ENCODE peak calls at places on chromosomes 3 and 15, in seven cellular contexts. D is effector memory CD4-positive, alpha-beta T cell; H is lung; R is CD4-positive, CD25-positive, alpha-beta regulatory T cell; P is GM23338; S is tibial artery; Z is mammary epithelial cell. F is an unnamed sample. For H3K4me1, the result is how much of the 10 kb centered on the place peaks cover.

GRCh38 chr3:97121386-97121785 is 307.0 kb downstream of the EPHA6 start:
- DNase-seq in R (no peak), Z (no peak), H (no peak), P (no peak), D (no peak), S (no peak), F (no peak)

GRCh38 chr3:99969133-99969532 is 145.2 kb downstream of the FILIP1L start:
- DNase-seq in H (no peak), P (no peak), D (no peak), R (no peak), Z (peak), S (no peak), F (no peak)

GRCh38 chr3:87082806-87083440 is 92.0 kb upstream of the VGLL3 start:
- DNase-seq in S (no peak), Z (peak), H (no peak), P (peak), D (no peak), R (no peak), F (peak)

GRCh38 chr15:37106490-37107001 is 6.2 kb upstream of the MEIS2 start:
- DNase-seq in R (no peak), D (no peak), H (no peak), S (no peak), P (peak), Z (no peak), F (no peak)

GRCh38 chr3:82287562-82287961 is 526.1 kb upstream of the GBE1 start:
- DNase-seq in Z (no peak), P (no peak), H (no peak), S (no peak), D (no peak), R (no peak), F (no peak)

GRCh38 chr3:60636846-60637245 is 614.4 kb downstream of the FHIT start:
- DNase-seq in H (no peak), S (no peak), Z (peak), P (peak), R (no peak), D (no peak), F (peak)

GRCh38 chr3:72031581-72031980 is 246.6 kb upstream of the PROK2 start:
- DNase-seq in S (no peak), Z (peak), H (no peak), D (no peak), P (no peak), R (no peak), F (peak)

GRCh38 chr3:191329654-191330308 is 545 bp downstream of the UTS2B start:
- DNase-seq in H (peak), P (peak), R (peak), S (peak), Z (peak), D (no peak), F (peak)

GRCh38 chr15:75347222-75348033 is 589 bp downstream of the NEIL1 start:
- DNase-seq in H (peak), D (peak), P (peak), R (peak), Z (no peak), S (no peak), F (no peak)

GRCh38 chr15:77457619-77458265 is 37.1 kb downstream of the HMG20A start:
- DNase-seq in H (no peak), Z (peak), S (no peak), P (no peak), R (no peak), D (no peak), F (peak)

GRCh38 chr15:77455696-77456293 is 35.1 kb downstream of the HMG20A start:
- DNase-seq in P (no peak), S (no peak), D (no peak), R (no peak), H (no peak), Z (no peak), F (peak)

GRCh38 chr15:77456746-77457618 is 36.3 kb downstream of the HMG20A start:
- DNase-seq in Z (no peak), R (no peak), P (no peak), H (no peak), S (no peak), D (no peak), F (peak)

GRCh38 chr15:77454956-77455355 is 34.3 kb downstream of the HMG20A start:
- DNase-seq in D (no peak), S (no peak), P (no peak), H (no peak), R (no peak), Z (no peak), F (no peak)

DNA sequence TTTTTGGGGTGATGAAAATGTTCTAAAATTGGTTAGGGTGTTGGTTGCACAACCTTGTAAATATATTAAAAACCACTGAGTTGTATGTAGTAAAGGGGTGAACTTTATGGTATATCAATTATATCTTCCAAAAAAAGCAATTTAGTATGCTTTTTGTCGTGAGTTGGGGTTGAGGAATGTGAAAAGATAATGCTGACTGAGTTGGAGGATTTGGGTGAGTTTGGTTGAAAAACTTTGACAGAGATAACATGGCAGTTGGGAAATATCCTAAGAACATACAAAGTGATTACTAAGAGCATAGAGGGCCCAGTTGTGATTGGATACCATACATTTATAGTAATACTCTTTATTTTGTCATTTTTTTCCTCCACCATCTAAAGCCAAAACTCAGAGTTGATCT is 33.6 kb downstream of the HMG20A start:
- DNase-seq in H (no peak), R (no peak), D (no peak), Z (no peak), S (no peak), P (no peak), F (peak)
- H3K4me1 ChIP-seq in H (under half), R (under half), D (under half), Z (under half), S (under half), P (under half), F (under half)

GRCh38 chr3:46861996-46862688 is 1.1 kb downstream of the MYL3 start:
- DNase-seq in R (no peak), D (no peak), H (no peak), S (peak), P (no peak), Z (no peak), F (no peak)
- H3K4me1 ChIP-seq in R (under half), D (under half), H (under half), S (under half), P (under half), Z (under half), F (under half)

GRCh38 chr3:139746481-139746880 is 68.7 kb upstream of the NMNAT3 start:
- DNase-seq in R (no peak), H (no peak), Z (no peak), S (no peak), D (no peak), P (peak), F (no peak)

GRCh38 chr3:139751789-139752188 is 74.0 kb upstream of the NMNAT3 start:
- DNase-seq in S (no peak), D (no peak), R (no peak), P (no peak), Z (no peak), H (no peak), F (no peak)

DNA sequence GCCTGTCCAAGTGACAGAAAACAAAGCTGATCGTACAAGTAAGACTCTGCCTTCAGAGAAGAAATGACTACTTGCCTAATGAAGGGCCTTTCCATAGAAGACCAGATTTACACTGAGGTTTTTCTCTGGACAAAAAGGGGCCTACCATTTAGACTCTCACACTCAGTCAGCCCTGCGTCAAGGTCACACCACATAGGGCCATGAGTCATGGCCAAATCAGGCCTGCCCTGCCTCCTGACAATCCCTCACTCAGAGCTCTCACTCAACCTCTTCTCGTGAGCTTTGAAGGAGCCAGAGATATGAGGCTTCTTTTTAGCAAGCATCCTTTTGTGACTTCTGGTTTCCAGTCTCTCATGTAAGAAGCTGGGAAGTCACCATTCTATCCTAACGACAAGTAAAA is 68.1 kb upstream of the NMNAT3 start:
- DNase-seq in H (no peak), S (no peak), Z (peak), P (no peak), R (no peak), D (no peak), F (peak)
- H3K4me1 ChIP-seq in H (under half), S (under half), Z (under half), P (under half), R (under half), D (under half), F (under half)

DNA sequence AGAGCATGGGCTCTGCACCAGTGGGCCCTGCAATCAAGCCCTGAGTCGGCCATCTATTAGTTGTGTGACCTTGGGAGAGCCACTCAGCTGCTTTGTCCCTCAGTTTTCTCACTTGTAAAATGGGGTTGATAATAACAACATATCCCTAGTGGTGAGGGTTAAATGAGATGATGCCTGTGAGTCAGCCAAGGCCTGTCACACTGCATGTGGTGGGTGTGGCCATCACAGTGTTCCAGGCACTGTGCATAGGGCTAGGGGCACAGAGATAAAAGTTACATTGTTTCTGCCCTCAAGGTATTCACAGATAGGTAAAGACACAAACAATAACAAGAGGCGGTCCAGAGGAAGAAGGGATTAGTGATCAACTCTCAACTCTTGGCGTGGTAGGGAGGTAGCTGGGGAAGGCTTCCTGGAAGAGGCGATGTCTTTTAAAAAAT is 19.5 kb downstream of the SMAD6 start:
- DNase-seq in R (no peak), H (no peak), Z (peak), S (no peak), D (no peak), P (no peak), F (no peak)
- H3K4me1 ChIP-seq in R (under half), H (under half), Z (under half), S (under half), D (under half), P (under half), F (under half)

GRCh38 chr3:15313461-15313860 is 18.9 kb downstream of the SH3BP5 start:
- DNase-seq in S (no peak), H (peak), P (no peak), R (no peak), D (no peak), Z (no peak), F (no peak)

GRCh38 chr3:15312550-15312949 is 19.8 kb downstream of the SH3BP5 start:
- DNase-seq in H (no peak), P (no peak), S (no peak), D (no peak), Z (no peak), R (no peak), F (no peak)

GRCh38 chr3:15317164-15317477 is 15.3 kb downstream of the SH3BP5 start:
- DNase-seq in Z (no peak), S (peak), R (no peak), H (no peak), D (no peak), P (no peak), F (peak)

GRCh38 chr3:15314276-15314675 is 18.1 kb downstream of the SH3BP5 start:
- DNase-seq in D (no peak), H (no peak), R (no peak), S (no peak), Z (no peak), P (no peak), F (no peak)

DNA sequence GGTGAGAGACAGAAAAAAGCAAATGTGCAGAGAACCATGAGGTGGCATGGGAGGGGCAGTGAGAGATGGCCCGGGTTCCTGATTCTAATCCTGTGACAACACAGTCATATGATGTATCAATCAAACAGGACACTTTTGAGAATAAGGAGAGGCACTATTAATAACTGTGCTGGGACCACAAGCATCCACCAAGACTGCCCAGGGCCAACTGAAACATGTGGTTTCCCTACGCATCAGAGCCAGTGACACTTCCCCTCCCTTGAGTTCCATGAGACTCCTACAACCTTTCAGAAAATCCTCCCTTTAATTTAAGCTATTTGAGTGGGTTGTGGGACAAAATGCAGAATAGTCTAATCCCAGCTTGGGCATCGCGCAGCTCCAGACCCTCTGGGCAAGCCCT is 17.4 kb downstream of the SH3BP5 start:
- DNase-seq in H (no peak), S (peak), R (no peak), D (no peak), P (no peak), Z (no peak), F (peak)
- H3K4me1 ChIP-seq in H (under half), S (under half), R (under half), D (half or more), P (under half), Z (under half), F (under half)

GRCh38 chr3:178512627-178513026 is 23.6 kb upstream of the KCNMB2 start:
- DNase-seq in S (no peak), D (no peak), H (no peak), P (no peak), Z (no peak), R (no peak), F (no peak)
- H3K4me1 ChIP-seq in S (under half), D (under half), H (under half), P (under half), Z (under half), R (under half), F (under half)

GRCh38 chr3:30673425-30674341 is 67.3 kb downstream of the TGFBR2 start:
- DNase-seq in P (no peak), R (no peak), H (no peak), D (no peak), S (no peak), Z (no peak), F (no peak)
- H3K4me1 ChIP-seq in P (under half), R (under half), H (under half), D (under half), S (under half), Z (under half), F (under half)

GRCh38 chr3:53261712-53262111 is 5.9 kb upstream of the TKT start:
- DNase-seq in R (no peak), P (no peak), D (no peak), Z (peak), S (no peak), H (no peak), F (no peak)
- H3K4me1 ChIP-seq in R (under half), P (under half), D (under half), Z (under half), S (under half), H (under half), F (under half)

DNA sequence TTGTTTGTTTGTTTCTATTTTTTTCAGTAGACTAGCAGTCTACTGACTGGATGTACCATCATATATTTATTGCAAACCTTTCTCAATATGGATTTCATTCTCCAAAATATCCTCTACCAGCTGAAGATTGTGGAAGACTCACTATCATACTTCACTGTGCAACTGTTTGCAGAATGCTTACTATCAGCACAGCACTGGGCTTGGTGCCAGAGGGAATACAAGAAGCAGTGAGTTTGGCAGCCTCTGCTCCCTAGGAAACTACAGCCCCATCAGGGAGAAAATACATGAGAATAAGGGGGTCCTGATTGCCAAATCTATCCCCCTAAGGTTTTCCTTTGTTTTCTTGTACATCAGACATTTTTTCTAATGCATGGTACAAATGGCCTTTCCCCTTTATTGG is 27.5 kb downstream of the AQP9 start:
- DNase-seq in Z (no peak), R (no peak), P (no peak), D (no peak), H (peak), S (peak), F (peak)
- H3K4me1 ChIP-seq in Z (under half), R (under half), P (under half), D (under half), H (under half), S (under half), F (under half)